ENCODE peak calls at places on chromosome 14, in seven cellular contexts. M is NCI-H460, B is adrenal gland, F is caudate nucleus, W is left cardiac atrium, J is occipital lobe, E is GM10248. Z is an unnamed sample.

GRCh38 chr14:51139221-51139681 is 44.3 kb upstream of the TRIM9 start:
- DNase-seq in B (no peak), F (peak), J (peak), E (no peak), W (no peak), M (peak), Z (no peak)

GRCh38 chr14:34722723-34723545 is 8.5 kb upstream of the CFL2 start:
- DNase-seq in M (peak), J (peak), E (peak), B (peak), F (peak), W (no peak), Z (no peak)

GRCh38 chr14:101227611-101228594 is 324.4 kb upstream of the RTL1 start:
- DNase-seq in F (no peak), W (no peak), B (no peak), M (no peak), E (no peak), J (no peak), Z (no peak)

GRCh38 chr14:99517046-99517642 is 35.9 kb downstream of the CCNK start:
- DNase-seq in M (no peak), E (no peak), J (no peak), B (no peak), F (no peak), W (no peak), Z (no peak)

GRCh38 chr14:74945852-74946658 is 9.3 kb downstream of the PGF start:
- DNase-seq in J (peak), M (peak), E (peak), B (peak), F (peak), W (peak), Z (no peak)

GRCh38 chr14:32023540-32023939 is 53.6 kb upstream of the ARHGAP5 start:
- DNase-seq in M (no peak), F (no peak), W (no peak), J (no peak), E (no peak), B (no peak), Z (no peak)

GRCh38 chr14:63467440-63468072 is 75.6 kb downstream of the PPP2R5E start:
- DNase-seq in E (no peak), M (no peak), W (no peak), F (no peak), B (no peak), J (no peak), Z (no peak)

GRCh38 chr14:72638021-72638420 is 255.9 kb downstream of the DPF3 start:
- DNase-seq in W (no peak), B (peak), M (no peak), J (no peak), E (no peak), F (no peak), Z (no peak)

GRCh38 chr14:105013150-105013787 is 7.6 kb downstream of the CDCA4 start:
- DNase-seq in B (peak), E (peak), M (no peak), J (no peak), W (peak), F (no peak), Z (no peak)

GRCh38 chr14:50038398-50039119 is 77.8 kb downstream of the VCPKMT start:
- DNase-seq in E (peak), B (peak), W (no peak), J (peak), F (no peak), M (no peak), Z (no peak)

GRCh38 chr14:92039073-92039719 is 663 bp downstream of the TRIP11 start:
- DNase-seq in J (peak), E (peak), B (no peak), W (no peak), M (peak), F (no peak), Z (no peak)

GRCh38 chr14:79986251-79986650 is 225.1 kb downstream of the DIO2 start:
- DNase-seq in B (no peak), J (no peak), M (no peak), W (no peak), F (no peak), E (no peak), Z (no peak)

GRCh38 chr14:91997492-91997891 is 42.4 kb downstream of the TRIP11 start:
- DNase-seq in E (no peak), W (no peak), F (no peak), M (no peak), J (no peak), B (no peak), Z (no peak)

GRCh38 chr14:103273145-103273846 is 60.7 kb upstream of the EIF5 start:
- DNase-seq in M (no peak), J (no peak), W (no peak), E (no peak), F (no peak), B (no peak), Z (no peak)

GRCh38 chr14:93891756-93892504 is 35.2 kb upstream of the FAM181A start:
- DNase-seq in M (no peak), J (no peak), F (no peak), W (no peak), E (no peak), B (no peak), Z (no peak)

GRCh38 chr14:97221572-97221971 is 424.4 kb downstream of the VRK1 start:
- DNase-seq in M (no peak), J (no peak), E (no peak), W (no peak), F (no peak), B (no peak), Z (no peak)

GRCh38 chr14:102914474-102915291 is 7.8 kb upstream of the AMN start:
- DNase-seq in M (no peak), F (no peak), E (no peak), J (no peak), W (no peak), B (no peak), Z (no peak)

GRCh38 chr14:56648508-56649301 is 69.1 kb downstream of the TMEM260 start:
- DNase-seq in F (no peak), B (no peak), M (no peak), E (no peak), J (no peak), W (no peak), Z (no peak)

GRCh38 chr14:37417151-37417550 is 177.9 kb downstream of the FOXA1 start:
- DNase-seq in E (no peak), B (no peak), F (no peak), J (no peak), M (no peak), W (no peak), Z (no peak)

GRCh38 chr14:104983231-104983721 is 2.3 kb upstream of the CLBA1 start:
- DNase-seq in E (no peak), M (no peak), J (no peak), B (no peak), W (peak), F (no peak), Z (no peak)

GRCh38 chr14:90513151-90514014 is 116.6 kb downstream of the CALM1 start:
- DNase-seq in M (peak), J (peak), B (no peak), W (peak), F (peak), E (no peak), Z (no peak)

GRCh38 chr14:103127356-103127755 is 4.1 kb downstream of the TNFAIP2 start:
- DNase-seq in B (no peak), J (no peak), W (no peak), E (no peak), F (no peak), M (no peak), Z (no peak)

GRCh38 chr14:63288853-63289252 is 29.9 kb downstream of the GPHB5 start:
- DNase-seq in W (no peak), E (no peak), B (no peak), M (no peak), J (no peak), F (no peak), Z (no peak)

GRCh38 chr14:89384023-89384422 is 33.0 kb downstream of the FOXN3 start:
- DNase-seq in B (no peak), F (no peak), W (no peak), J (no peak), E (peak), M (no peak), Z (peak)

GRCh38 chr14:24076302-24076601 is 4.9 kb downstream of the CPNE6 start:
- DNase-seq in E (no peak), J (no peak), B (no peak), W (no peak), M (no peak), F (no peak), Z (no peak)

GRCh38 chr14:100051543-100051942 is 13.7 kb upstream of the EVL start:
- DNase-seq in M (no peak), J (no peak), W (no peak), B (no peak), F (no peak), E (no peak), Z (no peak)

GRCh38 chr14:102029956-102030355 is 56.9 kb downstream of the HSP90AA1 start:
- DNase-seq in J (no peak), E (no peak), F (no peak), B (no peak), W (no peak), M (no peak), Z (no peak)